ENCODE peak calls at places on chromosomes 2 and 18, in nine cellular contexts. P, T, J, Y, B, U, R, O and Z are unnamed samples.
A peak's percentile ranks its signal among the peaks of the same experiment; 100 is the strongest.

GRCh38 chr2:195498176-195498575 is 158.8 kb upstream of the SLC39A10 start:
- DNase-seq in P (peak; percentile 56), T (peak; percentile 48), J (no peak), Y (peak; percentile 26), B (peak; percentile 50), U (peak; percentile 53), R (no peak), O (no peak), Z (no peak)

GRCh38 chr2:207227062-207227748 is 61.5 kb upstream of the KLF7 start:
- DNase-seq in P (no peak), T (no peak), J (no peak), Y (no peak), B (peak; percentile 71), U (no peak), R (peak; percentile 15), O (peak; percentile 65), Z (no peak)

GRCh38 chr2:47697000-47697601 is 85.8 kb upstream of the MSH6 start:
- DNase-seq in P (no peak), T (no peak), J (no peak), Y (no peak), B (no peak), U (no peak), R (no peak), O (no peak), Z (no peak)

GRCh38 chr2:165114345-165114943 is 89.4 kb downstream of the SCN3A start:
- DNase-seq in P (peak; percentile 35), T (no peak), J (no peak), Y (peak; percentile 72), B (no peak), U (peak; percentile 40), R (no peak), O (peak; percentile 70), Z (no peak)

GRCh38 chr2:165876712-165877111 is 76.9 kb downstream of the TTC21B start:
- DNase-seq in P (peak; percentile 23), T (no peak), J (no peak), Y (peak; percentile 13), B (no peak), U (no peak), R (no peak), O (no peak), Z (no peak)

GRCh38 chr2:85785027-85785822 is 31.4 kb downstream of the ATOH8 start:
- DNase-seq in P (peak; percentile 39), T (no peak), J (peak; percentile 18), Y (no peak), B (no peak), U (no peak), R (no peak), O (peak; percentile 96), Z (no peak)

GRCh38 chr2:219252900-219253752 is at the start of gene TUBA4B:
- DNase-seq in P (peak; percentile 69), T (peak; percentile 63), J (peak; percentile 93), Y (peak; percentile 75), B (peak; percentile 70), U (peak; percentile 75), R (no peak), O (no peak), Z (no peak)

GRCh38 chr18:55092166-55092565 is 132.9 kb upstream of the CCDC68 start:
- DNase-seq in P (no peak), T (no peak), J (no peak), Y (no peak), B (no peak), U (no peak), R (no peak), O (no peak), Z (no peak)

GRCh38 chr2:222178450-222178849 is 120.3 kb downstream of the PAX3 start:
- DNase-seq in P (no peak), T (no peak), J (no peak), Y (no peak), B (no peak), U (no peak), R (no peak), O (no peak), Z (no peak)

GRCh38 chr2:121008978-121009377 is 273.3 kb downstream of the GLI2 start:
- DNase-seq in P (no peak), T (no peak), J (no peak), Y (no peak), B (peak; percentile 72), U (peak; percentile 11), R (no peak), O (no peak), Z (no peak)
- TF ChIP-seq CTCF in P (peak; percentile 20), T (no peak), J (no peak), Y (peak; percentile 41), B (no peak), U (peak; percentile 19), R (peak; percentile 43), O (peak; percentile 40), Z (no peak)

DNA sequence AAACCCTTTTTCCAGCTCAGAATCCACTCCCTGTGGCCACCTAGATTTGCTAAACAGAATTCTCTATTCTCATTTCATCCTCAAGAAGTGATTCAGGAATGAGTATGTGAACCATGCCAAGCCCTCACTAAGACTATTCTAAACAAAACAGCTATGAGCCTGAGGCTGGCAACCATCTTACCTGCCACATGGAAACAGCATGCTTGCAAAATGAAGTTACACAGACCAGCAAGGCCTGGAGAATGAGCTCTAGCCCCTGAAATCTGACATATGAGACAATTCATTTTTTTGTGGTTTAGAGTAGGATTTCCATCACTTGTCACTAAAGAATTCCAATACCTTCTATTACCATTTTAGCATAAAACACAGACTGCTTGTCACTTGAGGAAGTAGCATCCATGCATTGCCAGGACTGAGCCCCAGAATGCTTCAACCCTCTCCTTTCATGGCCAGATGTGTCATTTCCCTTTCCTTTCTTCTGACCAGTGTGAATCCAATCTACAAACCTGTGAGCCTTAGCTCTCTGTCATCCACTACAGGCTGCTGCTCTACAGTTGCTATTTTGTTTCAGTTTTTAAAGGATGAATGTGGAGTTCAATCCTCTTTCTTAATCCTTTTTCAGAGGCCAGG is 744.3 kb upstream of the ACVR2A start:
- DNase-seq in P (peak; percentile 56), T (no peak), J (no peak), Y (peak; percentile 32), B (no peak), U (no peak), R (no peak), O (peak; percentile 53), Z (no peak)
- TF ChIP-seq CTCF in P (no peak), T (no peak), J (no peak), Y (no peak), B (no peak), U (no peak), R (no peak), O (no peak), Z (no peak)

GRCh38 chr2:216498418-216499413 is at the start of gene RPL37A:
- DNase-seq in P (peak; percentile 98), T (peak; percentile 96), J (peak; percentile 97), Y (peak; percentile 93), B (peak; percentile 91), U (peak; percentile 97), R (peak; percentile 86), O (peak; percentile 97), Z (peak; percentile 78)
- TF ChIP-seq CTCF in P (no peak), T (no peak), J (no peak), Y (no peak), B (no peak), U (no peak), R (no peak), O (no peak), Z (no peak)

DNA sequence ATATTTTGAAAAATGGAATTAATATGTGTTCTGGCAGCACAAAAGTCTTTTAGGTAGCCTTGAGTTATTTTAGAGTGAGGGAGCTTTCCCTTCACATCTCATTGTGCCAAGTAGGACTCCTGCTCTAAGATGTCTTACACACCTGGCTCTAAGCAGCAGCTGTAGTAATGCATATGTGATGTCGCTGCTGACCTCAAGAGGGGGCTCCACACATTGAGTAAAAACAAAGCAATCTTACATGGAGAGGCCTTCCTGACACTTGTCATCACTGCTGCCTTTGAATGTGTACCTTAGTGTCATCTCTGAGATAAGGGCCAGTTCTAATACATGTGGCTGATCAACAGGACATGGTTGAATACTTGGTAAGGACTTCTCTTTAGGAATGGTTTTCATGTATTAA is 75.8 kb downstream of the ACTR3 start:
- DNase-seq in P (no peak), T (peak; percentile 50), J (no peak), Y (peak; percentile 27), B (peak; percentile 26), U (peak; percentile 44), R (peak; percentile 30), O (peak; percentile 49), Z (no peak)
- TF ChIP-seq CTCF in P (peak; percentile 31), T (peak; percentile 47), J (no peak), Y (peak; percentile 56), B (peak; percentile 63), U (peak; percentile 34), R (peak; percentile 67), O (peak; percentile 57), Z (no peak)

GRCh38 chr2:171451074-171451473 is 17.0 kb downstream of the DCAF17 start:
- DNase-seq in P (no peak), T (no peak), J (no peak), Y (no peak), B (no peak), U (no peak), R (no peak), O (no peak), Z (no peak)

DNA sequence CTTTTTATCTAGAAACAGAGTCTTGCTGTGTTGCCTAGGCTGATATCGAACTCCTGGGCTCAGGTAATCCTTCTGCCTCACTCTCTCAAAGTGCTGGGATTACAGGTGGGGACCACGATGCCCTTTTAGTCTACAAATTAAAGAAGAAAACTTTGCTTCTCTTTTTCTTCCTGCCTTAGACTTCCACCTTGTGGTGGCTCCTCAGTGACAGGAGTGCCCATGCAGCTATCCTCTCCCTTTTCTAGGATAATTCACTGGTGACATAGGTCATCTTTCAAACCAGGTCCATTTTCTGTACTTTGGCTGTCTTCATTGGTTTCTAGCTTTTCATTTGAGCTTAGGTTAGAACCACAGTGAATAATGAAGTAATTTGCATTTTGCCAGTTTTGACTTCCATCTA is 13.6 kb downstream of the DCAF17 start:
- DNase-seq in P (no peak), T (no peak), J (no peak), Y (no peak), B (no peak), U (peak; percentile 10), R (no peak), O (no peak), Z (no peak)
- TF ChIP-seq CTCF in P (peak; percentile 3), T (no peak), J (no peak), Y (no peak), B (no peak), U (no peak), R (no peak), O (peak; percentile 14), Z (no peak)

GRCh38 chr2:168340931-168341330 is 93.5 kb upstream of the STK39 start:
- DNase-seq in P (peak; percentile 65), T (no peak), J (no peak), Y (no peak), B (no peak), U (no peak), R (no peak), O (no peak), Z (no peak)

GRCh38 chr2:168338292-168338691 is 90.9 kb upstream of the STK39 start:
- DNase-seq in P (no peak), T (no peak), J (no peak), Y (no peak), B (no peak), U (no peak), R (no peak), O (no peak), Z (no peak)

GRCh38 chr2:168338803-168339437 is 91.5 kb upstream of the STK39 start:
- DNase-seq in P (peak; percentile 31), T (no peak), J (no peak), Y (no peak), B (no peak), U (no peak), R (no peak), O (no peak), Z (no peak)

GRCh38 chr2:168336786-168337388 is 89.5 kb upstream of the STK39 start:
- DNase-seq in P (peak; percentile 10), T (peak; percentile 77), J (peak; percentile 78), Y (peak; percentile 83), B (peak; percentile 74), U (peak; percentile 86), R (no peak), O (no peak), Z (no peak)
- TF ChIP-seq CTCF in P (no peak), T (peak; percentile 51), J (no peak), Y (peak; percentile 94), B (peak; percentile 23), U (peak; percentile 44), R (peak; percentile 58), O (peak; percentile 50), Z (no peak)